ENCODE peak calls at places on chromosomes 12 and 14, in nine cellular contexts. T, R, L, E, B, V, S, O and W are unnamed samples.

GRCh38 chr12:34295366-34296142 is 273.3 kb downstream of the ALG10 start:
- DNase-seq in T (no peak), L (no peak), V (no peak), R (no peak), O (no peak), E (no peak), S (no peak), B (no peak), W (no peak)

GRCh38 chr12:2667716-2668440 is 126.9 kb upstream of the FKBP4 start:
- DNase-seq in L (no peak), T (no peak), R (no peak), B (no peak), E (no peak), S (no peak), O (no peak), V (no peak), W (no peak)

GRCh38 chr12:34290191-34290995 is 268.1 kb downstream of the ALG10 start:
- DNase-seq in R (peak), V (no peak), O (no peak), L (no peak), S (no peak), T (peak), B (no peak), E (no peak), W (no peak)

GRCh38 chr12:70264067-70264867 is 21.0 kb downstream of the CNOT2 start:
- DNase-seq in B (no peak), E (no peak), O (no peak), T (no peak), S (no peak), V (no peak), L (no peak), R (no peak), W (no peak)

GRCh38 chr14:89276424-89276975 is 140.5 kb downstream of the FOXN3 start:
- DNase-seq in V (no peak), S (no peak), B (no peak), E (no peak), O (no peak), L (no peak), R (no peak), T (peak), W (no peak)

GRCh38 chr14:32761381-32761968 is 177.2 kb upstream of the NPAS3 start:
- DNase-seq in B (peak), E (no peak), R (no peak), S (no peak), T (no peak), O (no peak), V (peak), L (peak), W (no peak)

GRCh38 chr14:104405566-104406226 is 173.9 kb upstream of the C14orf180 start:
- DNase-seq in O (no peak), E (no peak), B (no peak), T (no peak), S (peak), V (no peak), R (peak), L (no peak), W (no peak)

GRCh38 chr14:95523818-95524448 is 7.5 kb upstream of the SYNE3 start:
- DNase-seq in S (peak), E (no peak), L (peak), B (no peak), R (no peak), T (peak), O (no peak), V (peak), W (no peak)

GRCh38 chr12:131714759-131715158 is 3.9 kb downstream of the SFSWAP start:
- DNase-seq in L (no peak), R (no peak), O (no peak), V (no peak), S (no peak), E (no peak), B (no peak), T (no peak), W (no peak)

GRCh38 chr12:10965511-10965910 is 21.2 kb downstream of the TAS2R50 start:
- DNase-seq in B (no peak), S (no peak), T (no peak), E (no peak), V (no peak), R (no peak), L (no peak), O (no peak), W (no peak)

GRCh38 chr12:123055281-123055766 is 74.8 kb downstream of the ARL6IP4 start:
- DNase-seq in E (no peak), T (no peak), L (no peak), R (no peak), V (no peak), B (no peak), O (no peak), S (no peak), W (no peak)

GRCh38 chr12:106987846-106988245 is 900 bp upstream of the MTERF2 start:
- DNase-seq in B (peak), E (no peak), L (peak), T (no peak), V (no peak), O (no peak), R (no peak), S (no peak), W (no peak)

GRCh38 chr14:21868442-21869046 is 194.9 kb upstream of the OR4E1 start:
- DNase-seq in L (peak), V (peak), B (peak), S (peak), O (peak), E (peak), T (peak), R (no peak), W (peak)

GRCh38 chr14:79516009-79516408 is 695.3 kb downstream of the DIO2 start:
- DNase-seq in R (no peak), T (no peak), O (no peak), L (no peak), B (peak), E (no peak), S (no peak), V (no peak), W (no peak)

GRCh38 chr12:127539499-127539898 is 727.5 kb upstream of the TMEM132C start:
- DNase-seq in T (no peak), E (no peak), B (peak), S (no peak), R (no peak), O (no peak), V (no peak), L (no peak), W (no peak)

GRCh38 chr14:22065372-22065771 is 391.8 kb upstream of the OR4E1 start:
- DNase-seq in E (no peak), T (no peak), B (no peak), L (no peak), R (no peak), S (no peak), V (no peak), O (no peak), W (no peak)

GRCh38 chr14:105391541-105391940 is 6.8 kb upstream of the TEX22 start:
- DNase-seq in V (no peak), E (no peak), L (no peak), T (no peak), B (no peak), R (peak), O (no peak), S (no peak), W (no peak)

GRCh38 chr12:49897276-49897675 is 6.4 kb downstream of the FAIM2 start:
- DNase-seq in E (no peak), R (peak), B (no peak), S (no peak), T (no peak), L (no peak), V (no peak), O (no peak), W (no peak)

GRCh38 chr12:25594376-25594775 is 41.3 kb upstream of the LMNTD1 start:
- DNase-seq in V (no peak), L (no peak), E (no peak), O (no peak), R (no peak), S (no peak), B (no peak), T (no peak), W (no peak)

GRCh38 chr12:7387289-7387688 is 56.7 kb downstream of the CD163L1 start:
- DNase-seq in R (no peak), O (no peak), L (no peak), S (no peak), T (no peak), E (no peak), B (no peak), V (no peak), W (no peak)

GRCh38 chr12:97545804-97546203 is 83.2 kb downstream of the RMST start:
- DNase-seq in L (peak), S (no peak), R (no peak), E (no peak), O (no peak), T (no peak), V (no peak), B (no peak), W (no peak)

GRCh38 chr12:96994900-96995299 is 87.8 kb downstream of the NEDD1 start:
- DNase-seq in V (no peak), T (no peak), L (no peak), R (no peak), S (no peak), O (no peak), B (no peak), E (no peak), W (no peak)

GRCh38 chr14:41810362-41810761 is 203.7 kb downstream of the LRFN5 start:
- DNase-seq in R (no peak), S (no peak), L (no peak), E (no peak), T (no peak), V (no peak), B (no peak), O (no peak), W (no peak)

GRCh38 chr14:78310263-78310662 is 140.1 kb downstream of the NRXN3 start:
- DNase-seq in S (no peak), L (no peak), T (no peak), V (no peak), O (no peak), B (no peak), E (no peak), R (no peak), W (no peak)

GRCh38 chr12:5073838-5074237 is 30.2 kb downstream of the KCNA5 start:
- DNase-seq in E (no peak), V (peak), L (no peak), O (no peak), B (peak), R (no peak), S (no peak), T (no peak), W (no peak)

GRCh38 chr14:99137913-99138571 is 134.0 kb downstream of the BCL11B start:
- DNase-seq in T (no peak), V (no peak), B (no peak), R (no peak), S (no peak), E (no peak), O (no peak), L (peak), W (no peak)

GRCh38 chr12:92721130-92721529 is 18.3 kb downstream of the PLEKHG7 start:
- DNase-seq in E (no peak), V (no peak), R (no peak), O (no peak), T (no peak), S (no peak), B (no peak), L (no peak), W (no peak)

GRCh38 chr12:65699251-65699650 is 125.0 kb upstream of the HMGA2 start:
- DNase-seq in V (peak), B (no peak), T (no peak), O (no peak), L (peak), E (no peak), R (no peak), S (no peak), W (no peak)

GRCh38 chr12:61490732-61491498 is 769.3 kb upstream of the USP15 start:
- DNase-seq in E (no peak), T (no peak), L (peak), S (no peak), R (no peak), B (no peak), O (no peak), V (no peak), W (no peak)

GRCh38 chr12:52382854-52383253 is 2.6 kb downstream of the KRT84 start:
- DNase-seq in B (no peak), L (no peak), S (no peak), R (no peak), O (no peak), E (no peak), V (no peak), T (no peak), W (no peak)

GRCh38 chr14:52244328-52244727 is 23.2 kb upstream of the PTGDR start:
- DNase-seq in T (no peak), B (no peak), V (no peak), L (no peak), R (no peak), S (no peak), O (no peak), E (no peak), W (no peak)

GRCh38 chr12:49553512-49554088 is 14.3 kb downstream of the MCRS1 start:
- DNase-seq in T (no peak), B (peak), L (peak), R (no peak), S (no peak), V (peak), E (no peak), O (no peak), W (no peak)

GRCh38 chr14:100891501-100892445 is 11.7 kb downstream of the RTL1 start:
- DNase-seq in E (peak), V (no peak), R (peak), L (no peak), T (peak), B (no peak), S (no peak), O (no peak), W (no peak)

GRCh38 chr12:2411586-2412304 is 359.0 kb downstream of the CACNA1C start:
- DNase-seq in E (no peak), O (no peak), T (no peak), S (no peak), V (no peak), L (no peak), B (peak), R (no peak), W (no peak)

GRCh38 chr14:68074765-68075381 is 255.3 kb downstream of the RAD51B start:
- DNase-seq in T (no peak), O (no peak), E (no peak), L (no peak), S (no peak), B (no peak), V (peak), R (no peak), W (no peak)
- TF ChIP-seq CTCF in T (no peak), O (no peak), E (no peak), L (no peak), S (no peak), B (no peak), V (no peak), R (no peak), W (no peak)

DNA sequence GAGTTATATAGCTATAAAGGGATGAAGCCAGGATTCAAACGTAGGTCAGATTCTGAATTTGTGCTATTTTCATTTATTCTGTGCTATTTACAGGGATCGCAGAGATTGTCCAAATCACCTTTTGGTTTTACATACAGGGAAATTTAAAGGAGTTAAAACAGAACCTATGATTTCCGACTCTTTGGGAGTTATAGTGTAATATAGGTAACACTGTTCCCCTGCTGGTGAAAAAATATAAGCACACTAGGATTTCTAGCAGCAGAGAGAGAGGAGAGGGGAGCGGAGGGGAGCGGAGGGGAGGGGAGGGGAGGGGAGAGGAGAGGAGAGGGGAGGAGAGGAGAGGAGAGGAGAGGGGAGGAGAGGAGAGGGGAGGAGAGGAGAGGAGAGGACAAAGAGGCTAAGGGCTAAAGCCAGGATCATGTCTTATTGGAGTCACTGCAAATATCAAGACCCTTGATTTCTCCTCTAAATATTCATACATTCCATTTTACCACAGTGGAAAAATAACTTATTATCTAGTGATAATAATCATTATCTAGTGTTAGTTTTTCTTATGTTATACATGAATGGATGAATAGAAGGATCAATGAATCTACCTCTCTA is 46.2 kb upstream of the KCNH5 start:
- DNase-seq in S (no peak), B (no peak), R (no peak), T (no peak), O (no peak), V (no peak), L (no peak), E (no peak), W (no peak)
- TF ChIP-seq CTCF in S (no peak), B (peak), R (no peak), T (no peak), O (peak), V (no peak), L (no peak), E (peak), W (no peak)

DNA sequence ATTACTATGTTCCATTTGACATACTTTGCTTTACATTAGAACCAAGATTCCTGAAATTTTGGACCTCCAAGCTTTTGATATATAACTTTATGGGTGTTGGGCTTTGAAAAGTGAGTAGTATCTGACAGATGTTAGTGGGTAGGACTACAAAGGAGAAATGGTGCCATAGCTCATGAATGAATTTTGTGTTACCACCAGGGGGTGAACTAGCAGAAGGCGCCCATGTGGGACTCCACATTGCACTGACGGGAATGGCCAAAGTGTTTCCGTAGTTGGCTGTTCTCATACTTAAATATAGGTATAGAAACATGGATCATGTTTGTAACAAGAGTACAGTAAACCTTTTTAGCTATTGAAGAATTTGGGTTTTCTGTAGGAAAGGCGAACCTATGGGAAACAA is 337.5 kb downstream of the FLRT2 start:
- DNase-seq in B (no peak), R (no peak), S (no peak), V (no peak), L (no peak), T (no peak), E (no peak), O (no peak), W (peak)
- TF ChIP-seq CTCF in B (peak), R (no peak), S (no peak), V (no peak), L (no peak), T (no peak), E (no peak), O (peak), W (peak)

GRCh38 chr12:124856132-124856841 is 7.4 kb downstream of the SCARB1 start:
- DNase-seq in S (no peak), B (no peak), O (no peak), V (no peak), L (no peak), T (no peak), R (peak), E (no peak), W (no peak)
- TF ChIP-seq CTCF in S (no peak), B (no peak), O (no peak), V (peak), L (no peak), T (no peak), R (peak), E (no peak), W (no peak)

GRCh38 chr12:59938190-59938962 is 342.5 kb downstream of the SLC16A7 start:
- DNase-seq in O (no peak), S (no peak), R (no peak), T (no peak), E (no peak), B (no peak), V (no peak), L (no peak), W (no peak)
- TF ChIP-seq CTCF in O (no peak), S (no peak), R (no peak), T (no peak), E (no peak), B (no peak), V (no peak), L (no peak), W (no peak)

GRCh38 chr14:69249603-69250002 is 10.4 kb upstream of the GALNT16 start:
- DNase-seq in T (no peak), B (no peak), R (no peak), O (no peak), L (no peak), E (no peak), V (no peak), S (no peak), W (no peak)

GRCh38 chr14:69244946-69245345 is 15.0 kb upstream of the GALNT16 start:
- DNase-seq in E (no peak), B (no peak), O (no peak), L (no peak), V (no peak), T (no peak), S (no peak), R (no peak), W (no peak)

GRCh38 chr14:69246331-69246730 is 13.6 kb upstream of the GALNT16 start:
- DNase-seq in S (no peak), E (no peak), L (no peak), B (peak), O (no peak), V (no peak), R (no peak), T (no peak), W (no peak)

GRCh38 chr14:69252851-69253250 is 7.1 kb upstream of the GALNT16 start:
- DNase-seq in B (no peak), E (no peak), V (no peak), R (no peak), S (no peak), T (no peak), O (no peak), L (no peak), W (no peak)

GRCh38 chr14:69247691-69248440 is 12.1 kb upstream of the GALNT16 start:
- DNase-seq in O (no peak), L (no peak), S (no peak), R (peak), E (no peak), V (peak), T (no peak), B (no peak), W (no peak)
- TF ChIP-seq CTCF in O (peak), L (no peak), S (no peak), R (peak), E (peak), V (peak), T (no peak), B (peak), W (peak)

DNA sequence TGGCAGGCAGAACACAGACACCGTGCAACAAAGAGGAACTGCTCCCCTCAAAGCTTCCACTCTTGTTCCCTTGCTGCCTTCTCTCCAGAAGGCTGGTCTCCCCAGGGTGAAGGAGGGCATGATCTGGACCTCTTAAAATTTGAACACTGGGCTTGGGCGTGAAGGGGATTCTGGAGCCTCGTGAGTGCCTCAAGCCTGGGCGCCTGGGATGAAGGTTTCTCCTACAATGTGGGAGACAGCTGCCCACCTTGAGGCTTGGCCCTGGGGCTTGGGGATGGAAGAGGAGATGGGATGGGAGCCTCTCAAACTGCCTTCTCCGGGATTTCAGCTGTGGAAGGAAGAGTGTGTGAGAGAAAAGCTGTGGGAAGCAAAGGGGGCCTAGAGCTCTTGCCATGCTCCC is 7.8 kb upstream of the RIN3 start:
- DNase-seq in B (no peak), L (no peak), T (no peak), O (no peak), E (no peak), R (no peak), S (no peak), V (no peak), W (no peak)
- TF ChIP-seq CTCF in B (no peak), L (no peak), T (no peak), O (no peak), E (no peak), R (no peak), S (no peak), V (no peak), W (no peak)